ENCODE peak calls at places on chromosomes 1 and 21, in six cellular contexts. Z is breast epithelium, V is A549, O is HCT116, W is body of pancreas, T is adrenal gland. L is an unnamed sample. For H3K9me3, the result is how much of the 10 kb centered on the place peaks cover.

GRCh38 chr1:8011016-8011415 is 15.1 kb downstream of the ERRFI1 start:
- DNase-seq in Z (no peak), V (no peak), O (no peak), W (no peak), T (no peak), L (no peak)

GRCh38 chr1:248243204-248243603 is 12.0 kb downstream of the OR2M4 start:
- DNase-seq in Z (no peak), V (peak), O (no peak), W (peak), T (no peak), L (no peak)

GRCh38 chr1:116909511-116910378 is at the start of gene PTGFRN:
- DNase-seq in Z (peak), V (peak), O (peak), W (peak), T (peak), L (peak)

GRCh38 chr1:230327892-230328284 is 98.2 kb downstream of the PGBD5 start:
- DNase-seq in Z (no peak), V (peak), O (no peak), W (no peak), T (peak), L (no peak)

GRCh38 chr1:15525043-15525958 is 1.3 kb upstream of the CASP9 start:
- DNase-seq in Z (peak), V (no peak), O (peak), W (no peak), T (peak), L (peak)

GRCh38 chr1:233707906-233708292 is 94.0 kb downstream of the KCNK1 start:
- DNase-seq in Z (no peak), V (no peak), O (no peak), W (no peak), T (no peak), L (peak)

GRCh38 chr1:204420039-204421004 is 8.7 kb upstream of the PPP1R15B start:
- DNase-seq in Z (peak), V (no peak), O (no peak), W (no peak), T (no peak), L (no peak)

GRCh38 chr1:226662704-226663326 is 76.3 kb downstream of the ITPKB start:
- DNase-seq in Z (peak), V (peak), O (peak), W (peak), T (peak), L (peak)

GRCh38 chr1:39195166-39196111 is 9.1 kb upstream of the MACF1 start:
- DNase-seq in Z (no peak), V (no peak), O (no peak), W (no peak), T (no peak), L (no peak)

GRCh38 chr1:201945157-201945556 is 1.2 kb downstream of the LMOD1 start:
- DNase-seq in Z (no peak), V (no peak), O (no peak), W (no peak), T (no peak), L (no peak)

GRCh38 chr1:118947790-118948189 is 40.4 kb downstream of the TBX15 start:
- DNase-seq in Z (no peak), V (no peak), O (no peak), W (no peak), T (no peak), L (no peak)

GRCh38 chr1:25675729-25676476 is 59.3 kb downstream of the MAN1C1 start:
- DNase-seq in Z (no peak), V (no peak), O (no peak), W (no peak), T (no peak), L (no peak)

GRCh38 chr1:222582099-222582774 is 7.5 kb downstream of the TAF1A start:
- DNase-seq in Z (no peak), V (no peak), O (peak), W (no peak), T (no peak), L (no peak)

GRCh38 chr1:16348414-16349182 is 3.7 kb downstream of the FBXO42 start:
- DNase-seq in Z (no peak), V (peak), O (no peak), W (no peak), T (no peak), L (no peak)

GRCh38 chr1:225834417-225835329 is 24.7 kb downstream of the EPHX1 start:
- DNase-seq in Z (peak), V (no peak), O (no peak), W (peak), T (peak), L (peak)

GRCh38 chr1:16993521-16994038 is 13.2 kb upstream of the MFAP2 start:
- DNase-seq in Z (no peak), V (no peak), O (no peak), W (no peak), T (no peak), L (no peak)

GRCh38 chr21:42493109-42494060 is 2.6 kb downstream of the RSPH1 start:
- DNase-seq in Z (no peak), V (no peak), O (no peak), W (no peak), T (no peak), L (no peak)

GRCh38 chr1:11441211-11441952 is 37.6 kb upstream of the DISP3 start:
- DNase-seq in Z (no peak), V (no peak), O (no peak), W (no peak), T (no peak), L (no peak)

GRCh38 chr1:77282187-77282865 is 507 bp downstream of the AK5 start:
- DNase-seq in Z (no peak), V (peak), O (no peak), W (peak), T (no peak), L (no peak)

GRCh38 chr1:67639336-67639735 is 45.7 kb upstream of the GADD45A start:
- DNase-seq in Z (no peak), V (no peak), O (no peak), W (no peak), T (no peak), L (no peak)

GRCh38 chr1:113846391-113847035 is 25.0 kb downstream of the PTPN22 start:
- DNase-seq in Z (no peak), V (no peak), O (no peak), W (no peak), T (no peak), L (no peak)

GRCh38 chr1:204081156-204081790 is 8.4 kb downstream of the SOX13 start:
- DNase-seq in Z (no peak), V (no peak), O (no peak), W (no peak), T (no peak), L (no peak)

GRCh38 chr1:171251042-171251740 is 2.9 kb downstream of the FMO1 start:
- DNase-seq in Z (no peak), V (no peak), O (peak), W (peak), T (peak), L (peak)

GRCh38 chr1:87916965-87917364 is 588.3 kb downstream of the LMO4 start:
- DNase-seq in Z (no peak), V (no peak), O (no peak), W (no peak), T (no peak), L (no peak)

GRCh38 chr1:180171691-180172090 is 17.0 kb downstream of the QSOX1 start:
- DNase-seq in Z (no peak), V (no peak), O (no peak), W (no peak), T (no peak), L (no peak)

GRCh38 chr1:82848043-82848442 is 1047.3 kb downstream of the ADGRL2 start:
- DNase-seq in Z (no peak), V (no peak), O (no peak), W (no peak), T (no peak), L (no peak)

GRCh38 chr1:214957330-214958137 is 125.0 kb upstream of the KCNK2 start:
- DNase-seq in Z (peak), V (peak), O (no peak), W (peak), T (peak), L (peak)

GRCh38 chr1:39850606-39851216 is 32.6 kb downstream of the TRIT1 start:
- DNase-seq in Z (peak), V (no peak), O (no peak), W (no peak), T (no peak), L (no peak)

GRCh38 chr1:8423702-8424538 is 106.0 kb downstream of the SLC45A1 start:
- DNase-seq in Z (no peak), V (peak), O (peak), W (peak), T (peak), L (peak)

GRCh38 chr1:85199667-85200366 is 999 bp downstream of the SYDE2 start:
- DNase-seq in Z (no peak), V (no peak), O (no peak), W (peak), T (no peak), L (no peak)

GRCh38 chr21:25385912-25386474 is 221.3 kb downstream of the MRPL39 start:
- DNase-seq in Z (no peak), V (peak), O (peak), W (peak), T (peak), L (no peak)

GRCh38 chr1:186875874-186876273 is 47.1 kb downstream of the PLA2G4A start:
- DNase-seq in Z (no peak), V (no peak), O (no peak), W (no peak), T (no peak), L (no peak)

DNA sequence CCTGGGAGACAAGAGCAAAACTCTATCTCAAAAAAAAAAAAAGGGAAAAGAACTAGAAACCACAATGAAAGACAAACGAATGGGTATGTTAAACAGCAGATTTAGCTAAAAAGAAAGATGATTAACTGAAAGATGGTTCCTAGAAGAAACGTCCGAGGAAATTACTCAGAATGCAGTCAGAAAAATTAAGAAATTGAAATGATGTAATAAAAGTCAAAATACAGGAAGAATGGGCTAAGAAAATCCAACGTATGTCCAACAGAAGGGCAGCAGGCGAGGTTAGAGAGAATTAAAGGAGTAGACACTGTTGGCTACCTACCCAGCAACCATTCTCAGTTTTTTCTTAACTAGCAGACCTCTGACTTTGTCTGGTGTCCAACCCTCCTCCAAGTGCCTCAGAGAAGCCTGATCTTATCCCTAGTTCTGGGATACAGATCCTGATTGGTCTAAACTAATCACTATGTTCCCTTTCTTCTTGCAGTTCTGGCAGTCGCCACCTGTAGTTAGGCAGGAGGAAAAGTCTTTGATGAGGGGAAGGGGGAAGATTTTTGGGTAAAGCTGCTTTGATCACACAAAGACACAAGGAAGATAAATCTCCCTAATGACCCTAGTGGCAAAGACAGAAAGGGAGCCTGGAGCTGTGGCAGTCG is 25.7 kb downstream of the GPR161 start:
- DNase-seq in Z (no peak), V (no peak), O (peak), W (no peak), T (no peak), L (no peak)
- TF ChIP-seq CTCF in Z (no peak), V (no peak), O (peak), W (no peak), T (no peak), L (no peak)

GRCh38 chr1:169325117-169325516 is 42.5 kb downstream of the NME7 start:
- DNase-seq in Z (no peak), V (peak), O (no peak), W (no peak), T (no peak), L (no peak)

GRCh38 chr1:169326644-169327316 is 40.8 kb downstream of the NME7 start:
- DNase-seq in Z (no peak), V (peak), O (no peak), W (no peak), T (no peak), L (no peak)

GRCh38 chr1:169330927-169331326 is 36.7 kb downstream of the NME7 start:
- DNase-seq in Z (no peak), V (no peak), O (no peak), W (no peak), T (no peak), L (no peak)

GRCh38 chr1:169329383-169329782 is 38.2 kb downstream of the NME7 start:
- DNase-seq in Z (no peak), V (no peak), O (no peak), W (no peak), T (no peak), L (no peak)

DNA sequence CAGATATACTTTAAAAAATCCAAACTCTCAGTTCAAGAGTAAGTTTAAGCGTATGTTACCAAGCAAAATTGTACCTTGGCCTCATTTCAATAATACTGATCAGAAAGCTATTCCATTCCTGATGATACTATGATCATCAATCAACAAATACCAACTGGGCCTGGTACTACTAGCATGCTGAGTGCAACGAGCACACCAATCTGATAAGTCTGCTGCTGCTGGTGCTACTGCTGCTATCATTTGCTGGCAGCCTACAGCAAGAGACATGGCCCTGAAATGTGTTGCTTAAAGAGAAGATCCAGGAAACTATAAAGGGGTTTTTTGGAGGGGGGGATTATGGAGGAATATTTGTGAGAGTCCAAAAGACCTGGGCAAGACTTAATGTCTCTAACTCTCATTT is 39.7 kb downstream of the NME7 start:
- DNase-seq in Z (no peak), V (no peak), O (no peak), W (no peak), T (no peak), L (no peak)
- TF ChIP-seq POLR2A in Z (no peak), V (no peak), O (no peak), W (no peak), T (no peak), L (no peak)

GRCh38 chr1:157033357-157033876 is 12.1 kb downstream of the ARHGEF11 start:
- DNase-seq in Z (no peak), V (no peak), O (no peak), W (no peak), T (no peak), L (no peak)
- H3K9me3 ChIP-seq in Z (under half), V (under half), O (under half), W (under half), T (under half), L (under half)

DNA sequence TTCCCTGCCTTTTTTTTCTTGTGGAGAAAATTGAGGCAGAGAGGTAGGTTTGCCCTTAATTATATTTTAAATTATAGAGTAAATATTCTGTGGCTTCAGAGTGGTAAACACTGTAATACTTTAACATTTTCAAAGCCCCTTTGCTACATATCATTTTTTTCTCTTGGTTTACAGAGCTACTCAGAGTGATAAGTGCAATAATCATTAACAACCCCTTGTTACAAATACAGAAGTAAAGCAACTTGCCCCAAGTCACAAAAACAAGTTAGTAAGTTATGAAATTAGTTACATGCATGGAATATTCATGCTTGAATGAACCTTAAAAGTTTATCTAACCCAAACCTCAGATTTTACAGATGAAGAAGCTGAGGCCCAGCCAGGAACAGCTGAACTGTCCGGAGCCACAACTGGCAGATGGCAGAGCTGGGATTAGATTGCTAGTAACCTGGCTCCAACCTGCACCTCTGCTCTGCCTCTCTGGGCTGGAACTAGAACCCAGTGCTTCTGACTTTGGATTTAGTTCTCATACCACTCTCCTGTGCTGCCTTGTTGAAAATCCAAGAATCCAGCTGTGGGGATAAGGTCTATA is 48.7 kb downstream of the TNN start:
- DNase-seq in Z (no peak), V (no peak), O (no peak), W (no peak), T (no peak), L (no peak)
- TF ChIP-seq CTCF in Z (no peak), V (no peak), O (no peak), W (no peak), T (no peak), L (no peak)

L was measured in uterus.